ENCODE peak calls at places on chromosomes 11 and 22, in four cellular contexts. J is K562, Q is H1, V is GM12878. L is an unnamed sample.

GRCh38 chr22:38429460-38430128 is 25.4 kb downstream of the KCNJ4 start:
- DNase-seq in J (no peak), Q (no peak), V (no peak), L (no peak)

GRCh38 chr22:17952273-17952801 is 72.0 kb downstream of the MICAL3 start:
- DNase-seq in J (peak), Q (no peak), V (no peak), L (no peak)

GRCh38 chr11:27218498-27219038 is 144.4 kb downstream of the CCDC34 start:
- DNase-seq in J (no peak), Q (peak), V (no peak), L (no peak)

GRCh38 chr22:21866821-21867527 is 471 bp downstream of the MAPK1 start:
- DNase-seq in J (peak), Q (peak), V (no peak), L (no peak)

GRCh38 chr22:41217553-41218157 is 12.5 kb downstream of the L3MBTL2 start:
- DNase-seq in J (no peak), Q (peak), V (no peak), L (no peak)

GRCh38 chr11:73810637-73811036 is 23.0 kb downstream of the MRPL48 start:
- DNase-seq in J (no peak), Q (no peak), V (no peak), L (no peak)

GRCh38 chr22:41815716-41816115 is 15.2 kb downstream of the CCDC134 start:
- DNase-seq in J (no peak), Q (no peak), V (no peak), L (no peak)

GRCh38 chr11:66183581-66184048 is 84.8 kb upstream of the RAB1B start:
- DNase-seq in J (no peak), Q (no peak), V (no peak), L (no peak)

GRCh38 chr11:1573077-1573846 is 1.2 kb upstream of the DUSP8 start:
- DNase-seq in J (no peak), Q (peak), V (no peak), L (peak)

GRCh38 chr11:86176165-86176884 is 68.2 kb upstream of the EED start:
- DNase-seq in J (peak), Q (no peak), V (no peak), L (no peak)

GRCh38 chr11:57779275-57779674 is 17.7 kb downstream of the CTNND1 start:
- DNase-seq in J (no peak), Q (no peak), V (no peak), L (no peak)

GRCh38 chr22:36329217-36330078 is 58.3 kb downstream of the MYH9 start:
- DNase-seq in J (peak), Q (peak), V (no peak), L (peak)

GRCh38 chr11:113505046-113505445 is 29.8 kb upstream of the DRD2 start:
- DNase-seq in J (no peak), Q (no peak), V (no peak), L (no peak)

GRCh38 chr11:103031834-103032233 is 60.1 kb downstream of the DCUN1D5 start:
- DNase-seq in J (no peak), Q (no peak), V (no peak), L (no peak)

GRCh38 chr22:29208879-29209623 is 3.4 kb downstream of the EMID1 start:
- DNase-seq in J (no peak), Q (no peak), V (peak), L (peak)

GRCh38 chr11:69368119-69368880 is 74.3 kb downstream of the MYEOV start:
- DNase-seq in J (no peak), Q (peak), V (no peak), L (no peak)
- TF ChIP-seq NRF1 in J (no peak), Q (no peak), V (no peak), L (no peak)

DNA sequence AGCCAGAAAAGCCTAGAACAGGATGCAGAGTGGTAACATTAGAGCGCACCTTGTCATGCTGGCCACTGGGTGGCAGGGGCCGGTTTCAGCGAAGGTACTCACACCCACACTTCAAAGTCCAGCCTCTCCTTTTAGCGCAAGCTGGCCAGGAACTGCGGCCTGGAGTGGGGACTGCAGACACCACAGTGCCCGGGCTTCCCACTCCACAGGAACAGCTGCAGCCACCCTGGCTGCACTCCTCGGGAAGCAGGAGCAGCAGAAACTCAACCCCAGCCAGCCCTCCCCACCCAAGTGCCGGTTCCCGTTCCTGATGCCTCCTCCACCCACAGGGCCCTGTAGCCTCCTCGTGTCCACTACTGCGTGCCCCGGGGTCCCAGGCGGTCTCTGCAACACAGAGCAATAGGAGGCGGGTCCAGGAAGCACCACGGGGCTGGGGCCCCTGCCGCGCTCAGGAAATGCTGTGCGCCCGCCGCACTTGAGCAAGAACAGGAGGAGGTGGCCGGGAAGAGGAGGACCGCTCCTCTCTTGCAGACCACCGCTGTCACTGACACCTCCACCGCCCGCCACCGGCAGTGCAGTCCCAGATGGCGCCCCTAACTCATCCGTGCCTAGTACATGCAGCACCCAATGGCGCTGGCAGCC is 2.2 kb downstream of the RFPL2 start:
- DNase-seq in J (peak), Q (peak), V (no peak), L (peak)
- TF ChIP-seq NRF1 in J (no peak), Q (no peak), V (no peak), L (no peak)

DNA sequence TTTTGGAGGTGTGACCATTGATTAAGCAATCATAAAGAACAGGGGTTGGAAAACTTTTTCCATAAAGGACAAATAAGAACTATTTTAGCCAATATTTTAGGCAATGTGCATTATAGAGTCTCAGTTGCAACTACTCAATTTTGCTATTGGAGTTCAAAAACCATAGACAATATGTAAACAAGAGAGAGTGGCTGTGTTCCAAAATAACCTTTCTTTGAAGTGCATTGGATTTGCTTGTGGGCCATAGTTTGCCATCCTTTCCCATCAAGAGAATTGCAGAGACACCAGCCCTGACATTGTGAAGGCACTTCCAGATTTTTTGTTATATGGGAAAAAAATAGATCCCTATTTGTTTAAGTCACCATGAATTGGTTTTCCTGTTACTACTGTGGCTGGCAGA is 63.3 kb upstream of the LARGE1 start:
- DNase-seq in J (no peak), Q (no peak), V (no peak), L (no peak)
- TF ChIP-seq NRF1 in J (no peak), Q (no peak), V (no peak), L (no peak)

GRCh38 chr22:49935561-49935960 is 17.1 kb downstream of the CRELD2 start:
- DNase-seq in J (peak), Q (no peak), V (no peak), L (peak)

GRCh38 chr22:49936018-49936972 is 17.9 kb downstream of the CRELD2 start:
- DNase-seq in J (peak), Q (peak), V (peak), L (peak)

GRCh38 chr22:49937758-49938564 is 19.5 kb downstream of the CRELD2 start:
- DNase-seq in J (no peak), Q (no peak), V (no peak), L (no peak)

GRCh38 chr22:49938565-49939136 is 20.2 kb downstream of the CRELD2 start:
- DNase-seq in J (no peak), Q (no peak), V (no peak), L (no peak)

DNA sequence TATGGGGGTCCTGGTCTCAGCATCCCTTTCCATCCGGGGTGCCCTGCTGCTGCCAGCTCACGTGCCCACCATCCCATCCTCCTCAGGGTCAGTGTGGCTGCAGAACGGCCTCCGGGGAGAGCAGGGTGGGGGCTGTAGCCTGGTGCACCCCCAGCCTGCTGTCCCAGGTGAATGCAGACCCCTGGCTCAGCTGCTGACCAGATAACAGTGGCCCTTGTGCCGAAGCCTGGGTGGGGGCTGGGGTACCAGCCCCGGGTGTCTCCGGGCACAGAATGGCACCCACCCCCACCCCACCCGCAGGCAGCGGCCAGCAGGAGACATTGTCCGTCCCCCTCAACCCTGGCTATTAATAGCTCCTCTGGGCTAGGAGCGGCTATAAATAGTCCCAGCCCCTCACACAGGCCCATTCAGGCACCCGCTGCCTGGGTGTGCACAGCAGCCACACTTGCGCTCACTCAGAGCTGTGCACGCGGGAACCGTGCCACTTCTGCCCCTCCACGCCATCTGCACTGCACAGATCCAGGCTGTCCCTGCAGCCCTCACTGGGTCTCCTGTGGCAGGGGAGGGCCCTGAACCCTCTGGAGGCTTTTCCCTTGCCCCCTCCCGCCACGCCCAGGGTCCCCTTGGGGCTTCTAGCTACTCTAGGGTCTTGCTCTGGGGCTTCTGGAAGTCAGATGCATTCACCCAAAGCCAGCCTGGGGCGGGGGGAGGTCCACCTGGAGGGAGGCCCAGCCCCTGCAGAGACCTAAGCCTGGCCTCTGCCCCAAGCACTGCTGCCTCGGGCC is 18.7 kb downstream of the CRELD2 start:
- DNase-seq in J (no peak), Q (no peak), V (no peak), L (no peak)
- TF ChIP-seq NRF1 in J (no peak), Q (no peak), V (no peak), L (no peak)

DNA sequence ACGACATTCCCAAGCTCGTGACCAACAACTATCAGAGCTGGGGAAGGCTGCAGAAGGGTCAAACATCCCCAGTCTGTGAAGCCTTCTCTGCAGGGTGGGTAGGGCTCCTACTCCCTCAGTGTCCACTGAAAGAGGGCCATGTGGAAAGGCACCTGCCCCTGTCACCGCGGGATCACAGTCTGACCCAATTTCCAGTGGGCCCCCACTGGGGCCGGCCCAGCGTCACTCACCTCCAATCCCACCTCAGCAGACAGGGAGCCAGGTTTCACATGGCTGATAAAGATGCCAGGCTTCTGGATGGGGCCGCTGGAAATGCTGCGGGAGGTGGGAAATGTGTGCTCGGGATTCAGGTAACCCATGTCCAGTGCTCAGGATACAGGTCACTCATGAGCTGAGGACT is 20.0 kb downstream of the USH1C start:
- DNase-seq in J (no peak), Q (no peak), V (no peak), L (no peak)
- TF ChIP-seq NRF1 in J (no peak), Q (no peak), V (no peak), L (no peak)